ENCODE peak calls at places on chromosomes 11 and 22, in ten cellular contexts. One of them, this sample, is unnamed.

GRCh38 chr22:37893583-37893983 is 12.5 kb upstream of the MICALL1 start:
- DNase-seq in GM06990: no peak
- DNase-seq in neural progenitor cell: no peak
- DNase-seq in fibroblast of pulmonary artery: no peak
- DNase-seq in A549: no peak
- DNase-seq in fibroblast of lung: no peak
- DNase-seq in GM12865: no peak
- DNase-seq in IMR-90: no peak
- DNase-seq in sigmoid colon: no peak
- DNase-seq in AG04450: no peak
- DNase-seq in this sample: no peak

GRCh38 chr22:48188211-48188845 is 1425.9 kb downstream of the TBC1D22A start:
- DNase-seq in fibroblast of pulmonary artery: no peak
- DNase-seq in GM12865: no peak
- DNase-seq in fibroblast of lung: peak
- DNase-seq in GM06990: no peak
- DNase-seq in AG04450: no peak
- DNase-seq in A549: peak
- DNase-seq in IMR-90: no peak
- DNase-seq in neural progenitor cell: no peak
- DNase-seq in sigmoid colon: no peak
- DNase-seq in this sample: no peak

GRCh38 chr11:115687934-115688333 is 183.7 kb upstream of the CADM1 start:
- DNase-seq in sigmoid colon: peak
- DNase-seq in GM06990: no peak
- DNase-seq in fibroblast of lung: no peak
- DNase-seq in fibroblast of pulmonary artery: no peak
- DNase-seq in GM12865: no peak
- DNase-seq in neural progenitor cell: no peak
- DNase-seq in IMR-90: no peak
- DNase-seq in AG04450: no peak
- DNase-seq in A549: no peak
- DNase-seq in this sample: no peak

GRCh38 chr11:95695181-95695580 is 94.4 kb downstream of the FAM76B start:
- DNase-seq in fibroblast of pulmonary artery: no peak
- DNase-seq in IMR-90: no peak
- DNase-seq in neural progenitor cell: no peak
- DNase-seq in A549: no peak
- DNase-seq in GM12865: no peak
- DNase-seq in sigmoid colon: no peak
- DNase-seq in AG04450: no peak
- DNase-seq in fibroblast of lung: no peak
- DNase-seq in GM06990: no peak
- DNase-seq in this sample: no peak

GRCh38 chr11:67497656-67498291 is 7.4 kb downstream of the PITPNM1 start:
- DNase-seq in IMR-90: no peak
- DNase-seq in A549: no peak
- DNase-seq in fibroblast of lung: no peak
- DNase-seq in GM06990: no peak
- DNase-seq in sigmoid colon: no peak
- DNase-seq in AG04450: no peak
- DNase-seq in neural progenitor cell: no peak
- DNase-seq in GM12865: no peak
- DNase-seq in fibroblast of pulmonary artery: no peak
- DNase-seq in this sample: no peak

GRCh38 chr11:131999084-131999483 is 628.7 kb downstream of the NTM start:
- DNase-seq in A549: no peak
- DNase-seq in fibroblast of pulmonary artery: peak
- DNase-seq in GM06990: no peak
- DNase-seq in fibroblast of lung: peak
- DNase-seq in sigmoid colon: no peak
- DNase-seq in AG04450: no peak
- DNase-seq in neural progenitor cell: no peak
- DNase-seq in IMR-90: no peak
- DNase-seq in GM12865: no peak
- DNase-seq in this sample: no peak

GRCh38 chr22:39240841-39241631 is 3.7 kb downstream of the PDGFB start:
- DNase-seq in fibroblast of lung: no peak
- DNase-seq in A549: peak
- DNase-seq in GM12865: no peak
- DNase-seq in GM06990: no peak
- DNase-seq in neural progenitor cell: peak
- DNase-seq in AG04450: no peak
- DNase-seq in sigmoid colon: peak
- DNase-seq in fibroblast of pulmonary artery: no peak
- DNase-seq in IMR-90: no peak
- DNase-seq in this sample: peak

GRCh38 chr22:45171830-45172229 is 8.1 kb downstream of the NUP50 start:
- DNase-seq in fibroblast of lung: no peak
- DNase-seq in neural progenitor cell: no peak
- DNase-seq in fibroblast of pulmonary artery: no peak
- DNase-seq in GM12865: no peak
- DNase-seq in AG04450: no peak
- DNase-seq in A549: no peak
- DNase-seq in sigmoid colon: no peak
- DNase-seq in IMR-90: no peak
- DNase-seq in GM06990: no peak
- DNase-seq in this sample: no peak

GRCh38 chr11:84408946-84409411 is 1122.8 kb upstream of the CCDC90B start:
- DNase-seq in sigmoid colon: no peak
- DNase-seq in AG04450: no peak
- DNase-seq in fibroblast of lung: no peak
- DNase-seq in GM12865: no peak
- DNase-seq in fibroblast of pulmonary artery: peak
- DNase-seq in A549: no peak
- DNase-seq in IMR-90: no peak
- DNase-seq in GM06990: no peak
- DNase-seq in neural progenitor cell: peak
- DNase-seq in this sample: no peak

GRCh38 chr11:87228820-87229219 is 191.1 kb downstream of the TMEM135 start:
- DNase-seq in sigmoid colon: no peak
- DNase-seq in neural progenitor cell: no peak
- DNase-seq in GM12865: no peak
- DNase-seq in GM06990: no peak
- DNase-seq in fibroblast of lung: no peak
- DNase-seq in IMR-90: no peak
- DNase-seq in fibroblast of pulmonary artery: no peak
- DNase-seq in AG04450: no peak
- DNase-seq in A549: no peak
- DNase-seq in this sample: no peak

GRCh38 chr11:2327032-2327431 is 25.2 kb downstream of the TSPAN32 start:
- DNase-seq in IMR-90: no peak
- DNase-seq in neural progenitor cell: no peak
- DNase-seq in AG04450: no peak
- DNase-seq in GM06990: no peak
- DNase-seq in fibroblast of pulmonary artery: no peak
- DNase-seq in GM12865: no peak
- DNase-seq in fibroblast of lung: no peak
- DNase-seq in A549: no peak
- DNase-seq in sigmoid colon: no peak
- DNase-seq in this sample: no peak

GRCh38 chr22:48882636-48883200 is 945.0 kb downstream of the BRD1 start:
- DNase-seq in A549: no peak
- DNase-seq in GM12865: no peak
- DNase-seq in sigmoid colon: peak
- DNase-seq in neural progenitor cell: no peak
- DNase-seq in IMR-90: no peak
- DNase-seq in fibroblast of lung: no peak
- DNase-seq in AG04450: no peak
- DNase-seq in GM06990: no peak
- DNase-seq in fibroblast of pulmonary artery: no peak
- DNase-seq in this sample: no peak

GRCh38 chr11:18383388-18384156 is 10.8 kb upstream of the LDHA start:
- DNase-seq in AG04450: peak
- DNase-seq in GM06990: peak
- DNase-seq in fibroblast of lung: peak
- DNase-seq in IMR-90: peak
- DNase-seq in GM12865: peak
- DNase-seq in fibroblast of pulmonary artery: peak
- DNase-seq in neural progenitor cell: peak
- DNase-seq in A549: peak
- DNase-seq in sigmoid colon: peak
- DNase-seq in this sample: peak
- H3K4me3 ChIP-seq in AG04450: no peak
- H3K4me3 ChIP-seq in GM06990: no peak
- H3K4me3 ChIP-seq in fibroblast of lung: no peak
- H3K4me3 ChIP-seq in IMR-90: no peak
- H3K4me3 ChIP-seq in GM12865: peak
- H3K4me3 ChIP-seq in fibroblast of pulmonary artery: peak
- H3K4me3 ChIP-seq in neural progenitor cell: no peak
- H3K4me3 ChIP-seq in A549: peak
- H3K4me3 ChIP-seq in sigmoid colon: no peak
- H3K4me3 ChIP-seq in this sample: no peak

GRCh38 chr22:40463727-40464126 is 93.3 kb downstream of the SGSM3 start:
- DNase-seq in fibroblast of lung: no peak
- DNase-seq in AG04450: no peak
- DNase-seq in IMR-90: no peak
- DNase-seq in neural progenitor cell: no peak
- DNase-seq in fibroblast of pulmonary artery: no peak
- DNase-seq in sigmoid colon: no peak
- DNase-seq in GM12865: peak
- DNase-seq in GM06990: peak
- DNase-seq in A549: no peak
- DNase-seq in this sample: no peak
- H3K4me3 ChIP-seq in fibroblast of lung: no peak
- H3K4me3 ChIP-seq in AG04450: no peak
- H3K4me3 ChIP-seq in IMR-90: no peak
- H3K4me3 ChIP-seq in neural progenitor cell: no peak
- H3K4me3 ChIP-seq in fibroblast of pulmonary artery: no peak
- H3K4me3 ChIP-seq in sigmoid colon: no peak
- H3K4me3 ChIP-seq in GM12865: peak
- H3K4me3 ChIP-seq in GM06990: peak
- H3K4me3 ChIP-seq in A549: no peak
- H3K4me3 ChIP-seq in this sample: no peak

GRCh38 chr11:57514538-57515331 is 767 bp downstream of the SLC43A1 start:
- DNase-seq in fibroblast of lung: peak
- DNase-seq in AG04450: no peak
- DNase-seq in neural progenitor cell: peak
- DNase-seq in sigmoid colon: peak
- DNase-seq in fibroblast of pulmonary artery: peak
- DNase-seq in A549: peak
- DNase-seq in IMR-90: peak
- DNase-seq in GM06990: peak
- DNase-seq in GM12865: peak
- DNase-seq in this sample: peak

GRCh38 chr11:57511741-57512430 is 3.6 kb downstream of the SLC43A1 start:
- DNase-seq in GM06990: no peak
- DNase-seq in GM12865: no peak
- DNase-seq in IMR-90: no peak
- DNase-seq in sigmoid colon: no peak
- DNase-seq in fibroblast of pulmonary artery: no peak
- DNase-seq in fibroblast of lung: no peak
- DNase-seq in AG04450: no peak
- DNase-seq in A549: no peak
- DNase-seq in neural progenitor cell: no peak
- DNase-seq in this sample: no peak

GRCh38 chr11:57513911-57514537 is 1.5 kb downstream of the SLC43A1 start:
- DNase-seq in fibroblast of pulmonary artery: peak
- DNase-seq in GM06990: peak
- DNase-seq in A549: no peak
- DNase-seq in fibroblast of lung: peak
- DNase-seq in sigmoid colon: peak
- DNase-seq in neural progenitor cell: peak
- DNase-seq in IMR-90: peak
- DNase-seq in AG04450: no peak
- DNase-seq in GM12865: peak
- DNase-seq in this sample: peak

GRCh38 chr11:57513446-57513795 is 2.1 kb downstream of the SLC43A1 start:
- DNase-seq in fibroblast of lung: no peak
- DNase-seq in GM06990: no peak
- DNase-seq in AG04450: no peak
- DNase-seq in IMR-90: no peak
- DNase-seq in GM12865: no peak
- DNase-seq in sigmoid colon: no peak
- DNase-seq in A549: no peak
- DNase-seq in neural progenitor cell: no peak
- DNase-seq in fibroblast of pulmonary artery: no peak
- DNase-seq in this sample: no peak

DNA sequence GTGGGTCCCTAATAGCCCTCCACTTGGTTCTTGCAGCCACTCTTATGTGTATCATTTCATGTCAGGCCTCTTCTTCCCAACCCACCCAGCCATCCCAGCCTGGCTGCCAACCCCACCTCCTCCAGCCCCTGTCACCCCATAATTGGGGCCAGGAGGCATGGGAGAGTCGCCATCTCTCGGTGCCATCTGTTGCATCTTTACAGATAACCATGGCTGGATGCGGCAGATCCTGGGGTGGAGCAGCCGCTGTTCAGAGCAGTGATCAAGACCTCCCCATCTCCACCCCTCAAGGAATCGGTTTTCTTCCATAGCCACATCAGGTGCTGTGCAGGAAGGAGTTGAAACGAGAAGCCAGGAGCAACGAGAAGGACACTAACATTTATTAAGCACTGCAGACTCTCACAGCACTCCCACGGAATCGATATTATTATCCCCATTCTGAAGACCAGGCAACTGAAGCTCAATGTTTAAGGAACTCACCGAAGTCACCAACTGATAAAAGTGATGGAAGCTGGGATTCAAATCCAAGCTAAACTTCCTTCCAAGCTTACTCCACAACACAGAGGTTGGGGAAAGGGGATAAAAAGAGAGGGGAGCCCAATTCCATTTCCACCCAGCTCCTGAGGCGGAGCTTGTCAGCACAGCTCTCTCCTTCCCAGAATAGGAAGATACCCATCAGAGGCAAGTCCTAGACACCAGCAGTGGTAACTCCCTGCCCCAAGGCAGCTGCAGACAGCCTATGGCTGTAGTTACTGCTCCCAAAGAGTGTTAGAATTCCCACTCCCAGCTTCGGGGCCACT is 2.7 kb downstream of the SLC43A1 start:
- DNase-seq in A549: no peak
- DNase-seq in GM12865: no peak
- DNase-seq in GM06990: no peak
- DNase-seq in neural progenitor cell: no peak
- DNase-seq in AG04450: no peak
- DNase-seq in fibroblast of lung: no peak
- DNase-seq in IMR-90: no peak
- DNase-seq in sigmoid colon: no peak
- DNase-seq in fibroblast of pulmonary artery: no peak
- DNase-seq in this sample: no peak
- H3K4me3 ChIP-seq in A549: no peak
- H3K4me3 ChIP-seq in GM12865: no peak
- H3K4me3 ChIP-seq in GM06990: no peak
- H3K4me3 ChIP-seq in neural progenitor cell: no peak
- H3K4me3 ChIP-seq in AG04450: peak
- H3K4me3 ChIP-seq in fibroblast of lung: no peak
- H3K4me3 ChIP-seq in IMR-90: no peak
- H3K4me3 ChIP-seq in sigmoid colon: no peak
- H3K4me3 ChIP-seq in fibroblast of pulmonary artery: no peak
- H3K4me3 ChIP-seq in this sample: no peak

DNA sequence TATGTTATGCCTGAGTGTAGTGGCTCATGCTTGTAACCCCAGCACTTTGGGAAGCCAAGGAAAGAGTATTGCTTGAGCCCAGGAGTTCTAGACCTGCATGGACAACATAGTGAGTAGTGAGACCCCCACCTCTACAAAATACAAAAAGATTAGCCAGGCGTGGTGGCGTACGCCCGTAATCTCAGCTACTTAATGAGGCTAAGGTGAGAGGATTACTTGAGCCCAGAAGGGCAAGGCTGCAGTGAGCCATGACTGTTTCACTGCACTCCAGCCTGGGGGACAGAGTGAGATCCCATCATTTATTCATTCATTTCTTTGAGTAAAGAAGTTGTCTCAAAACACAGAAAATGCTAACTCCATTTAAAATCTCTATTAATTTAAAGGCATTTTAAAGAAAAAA is 1061.6 kb downstream of the JRKL start:
- DNase-seq in AG04450: no peak
- DNase-seq in fibroblast of lung: no peak
- DNase-seq in GM06990: no peak
- DNase-seq in fibroblast of pulmonary artery: no peak
- DNase-seq in GM12865: no peak
- DNase-seq in IMR-90: no peak
- DNase-seq in sigmoid colon: no peak
- DNase-seq in neural progenitor cell: no peak
- DNase-seq in A549: no peak
- DNase-seq in this sample: no peak
- H3K4me3 ChIP-seq in AG04450: no peak
- H3K4me3 ChIP-seq in fibroblast of lung: no peak
- H3K4me3 ChIP-seq in GM06990: no peak
- H3K4me3 ChIP-seq in fibroblast of pulmonary artery: no peak
- H3K4me3 ChIP-seq in GM12865: no peak
- H3K4me3 ChIP-seq in IMR-90: no peak
- H3K4me3 ChIP-seq in sigmoid colon: no peak
- H3K4me3 ChIP-seq in neural progenitor cell: no peak
- H3K4me3 ChIP-seq in A549: no peak
- H3K4me3 ChIP-seq in this sample: no peak